ENCODE peak calls at places on chromosomes 13 and 19, in eight cellular contexts. One of them, this sample, is unnamed.
A peak's percentile ranks its signal among the peaks of the same experiment; 100 is the strongest.

GRCh38 chr19:8887364-8887763 is 55.2 kb downstream of the MBD3L1 start:
- DNase-seq in CD8-positive, alpha-beta memory T cell: no peak
- DNase-seq in ovary: no peak
- DNase-seq in lung: no peak
- DNase-seq in tibial artery: no peak
- DNase-seq in naive thymus-derived CD4-positive, alpha-beta T cell: no peak
- DNase-seq in uterus: no peak
- DNase-seq in thyroid gland: no peak
- DNase-seq in this sample: no peak

GRCh38 chr13:44364601-44365000 is 9.0 kb upstream of the SERP2 start:
- DNase-seq in ovary: no peak
- DNase-seq in tibial artery: no peak
- DNase-seq in naive thymus-derived CD4-positive, alpha-beta T cell: no peak
- DNase-seq in uterus: no peak
- DNase-seq in lung: no peak
- DNase-seq in CD8-positive, alpha-beta memory T cell: no peak
- DNase-seq in thyroid gland: no peak
- DNase-seq in this sample: no peak

GRCh38 chr13:83281666-83282065 is 600.6 kb downstream of the SLITRK1 start:
- DNase-seq in ovary: no peak
- DNase-seq in uterus: no peak
- DNase-seq in naive thymus-derived CD4-positive, alpha-beta T cell: no peak
- DNase-seq in tibial artery: no peak
- DNase-seq in thyroid gland: no peak
- DNase-seq in lung: no peak
- DNase-seq in CD8-positive, alpha-beta memory T cell: no peak
- DNase-seq in this sample: no peak

GRCh38 chr19:30593975-30594925 is 222.1 kb downstream of the ZNF536 start:
- DNase-seq in naive thymus-derived CD4-positive, alpha-beta T cell: no peak
- DNase-seq in thyroid gland: no peak
- DNase-seq in tibial artery: no peak
- DNase-seq in uterus: no peak
- DNase-seq in CD8-positive, alpha-beta memory T cell: no peak
- DNase-seq in ovary: no peak
- DNase-seq in lung: no peak
- DNase-seq in this sample: no peak

GRCh38 chr13:107392205-107392604 is 823.1 kb downstream of the LIG4 start:
- DNase-seq in thyroid gland: no peak
- DNase-seq in ovary: no peak
- DNase-seq in lung: no peak
- DNase-seq in CD8-positive, alpha-beta memory T cell: no peak
- DNase-seq in naive thymus-derived CD4-positive, alpha-beta T cell: no peak
- DNase-seq in uterus: no peak
- DNase-seq in tibial artery: no peak
- DNase-seq in this sample: no peak

GRCh38 chr19:39405930-39406655 is 554 bp upstream of the ZFP36 start:
- DNase-seq in naive thymus-derived CD4-positive, alpha-beta T cell: peak; percentile 94
- DNase-seq in thyroid gland: no peak
- DNase-seq in lung: no peak
- DNase-seq in uterus: no peak
- DNase-seq in tibial artery: no peak
- DNase-seq in ovary: no peak
- DNase-seq in CD8-positive, alpha-beta memory T cell: peak; percentile 94
- DNase-seq in this sample: peak; percentile 55

GRCh38 chr13:32001392-32001768 is 30.2 kb upstream of the FRY start:
- DNase-seq in tibial artery: no peak
- DNase-seq in CD8-positive, alpha-beta memory T cell: no peak
- DNase-seq in uterus: no peak
- DNase-seq in lung: no peak
- DNase-seq in naive thymus-derived CD4-positive, alpha-beta T cell: no peak
- DNase-seq in thyroid gland: peak; percentile 9
- DNase-seq in ovary: no peak
- DNase-seq in this sample: peak; percentile 42

GRCh38 chr19:35935911-35936737 is at the start of gene LRFN3:
- DNase-seq in naive thymus-derived CD4-positive, alpha-beta T cell: peak; percentile 30
- DNase-seq in uterus: peak; percentile 75
- DNase-seq in thyroid gland: peak; percentile 71
- DNase-seq in ovary: peak; percentile 82
- DNase-seq in lung: peak; percentile 57
- DNase-seq in tibial artery: peak; percentile 84
- DNase-seq in CD8-positive, alpha-beta memory T cell: peak; percentile 65
- DNase-seq in this sample: peak; percentile 89

GRCh38 chr19:48900477-48901452 is 653 bp downstream of the NUCB1 start:
- DNase-seq in naive thymus-derived CD4-positive, alpha-beta T cell: peak; percentile 57
- DNase-seq in uterus: no peak
- DNase-seq in lung: no peak
- DNase-seq in CD8-positive, alpha-beta memory T cell: no peak
- DNase-seq in thyroid gland: no peak
- DNase-seq in tibial artery: no peak
- DNase-seq in ovary: peak; percentile 54
- DNase-seq in this sample: no peak

GRCh38 chr19:37905936-37906867 is at the start of gene WDR87:
- DNase-seq in thyroid gland: peak; percentile 61
- DNase-seq in uterus: peak; percentile 17
- DNase-seq in ovary: no peak
- DNase-seq in lung: peak; percentile 40
- DNase-seq in naive thymus-derived CD4-positive, alpha-beta T cell: peak; percentile 58
- DNase-seq in CD8-positive, alpha-beta memory T cell: peak; percentile 68
- DNase-seq in tibial artery: no peak
- DNase-seq in this sample: peak; percentile 82

GRCh38 chr19:55694656-55695491 is 19.8 kb downstream of the EPN1 start:
- DNase-seq in CD8-positive, alpha-beta memory T cell: no peak
- DNase-seq in uterus: no peak
- DNase-seq in ovary: peak; percentile 33
- DNase-seq in naive thymus-derived CD4-positive, alpha-beta T cell: no peak
- DNase-seq in lung: no peak
- DNase-seq in tibial artery: peak; percentile 60
- DNase-seq in thyroid gland: no peak
- DNase-seq in this sample: no peak

GRCh38 chr19:14055396-14055795 is 6.5 kb downstream of the PALM3 start:
- DNase-seq in lung: no peak
- DNase-seq in naive thymus-derived CD4-positive, alpha-beta T cell: no peak
- DNase-seq in ovary: no peak
- DNase-seq in thyroid gland: no peak
- DNase-seq in uterus: no peak
- DNase-seq in CD8-positive, alpha-beta memory T cell: no peak
- DNase-seq in tibial artery: no peak
- DNase-seq in this sample: no peak

GRCh38 chr19:40549007-40549708 is 27.5 kb upstream of the SHKBP1 start:
- DNase-seq in thyroid gland: peak; percentile 67
- DNase-seq in naive thymus-derived CD4-positive, alpha-beta T cell: peak; percentile 56
- DNase-seq in CD8-positive, alpha-beta memory T cell: peak; percentile 77
- DNase-seq in lung: peak; percentile 58
- DNase-seq in ovary: peak; percentile 69
- DNase-seq in uterus: peak; percentile 52
- DNase-seq in tibial artery: no peak
- DNase-seq in this sample: peak; percentile 90

GRCh38 chr13:97234236-97234635 is 12.1 kb downstream of the MBNL2 start:
- DNase-seq in uterus: no peak
- DNase-seq in lung: no peak
- DNase-seq in ovary: no peak
- DNase-seq in naive thymus-derived CD4-positive, alpha-beta T cell: no peak
- DNase-seq in thyroid gland: no peak
- DNase-seq in CD8-positive, alpha-beta memory T cell: no peak
- DNase-seq in tibial artery: no peak
- DNase-seq in this sample: no peak

GRCh38 chr13:67662997-67663396 is 432.9 kb upstream of the PCDH9 start:
- DNase-seq in naive thymus-derived CD4-positive, alpha-beta T cell: no peak
- DNase-seq in tibial artery: no peak
- DNase-seq in ovary: no peak
- DNase-seq in CD8-positive, alpha-beta memory T cell: no peak
- DNase-seq in uterus: no peak
- DNase-seq in thyroid gland: no peak
- DNase-seq in lung: no peak
- DNase-seq in this sample: no peak

GRCh38 chr13:21458457-21458815 is 667 bp downstream of the ZDHHC20 start:
- DNase-seq in uterus: peak; percentile 23
- DNase-seq in thyroid gland: peak; percentile 83
- DNase-seq in ovary: peak; percentile 45
- DNase-seq in tibial artery: no peak
- DNase-seq in CD8-positive, alpha-beta memory T cell: peak; percentile 68
- DNase-seq in lung: peak; percentile 72
- DNase-seq in naive thymus-derived CD4-positive, alpha-beta T cell: peak; percentile 42
- DNase-seq in this sample: peak; percentile 71

GRCh38 chr13:101398920-101399319 is 17.4 kb downstream of the NALCN start:
- DNase-seq in naive thymus-derived CD4-positive, alpha-beta T cell: no peak
- DNase-seq in tibial artery: no peak
- DNase-seq in uterus: no peak
- DNase-seq in CD8-positive, alpha-beta memory T cell: no peak
- DNase-seq in lung: no peak
- DNase-seq in thyroid gland: no peak
- DNase-seq in ovary: no peak
- DNase-seq in this sample: no peak

GRCh38 chr13:114145722-114146121 is 13.3 kb upstream of the RASA3 start:
- DNase-seq in naive thymus-derived CD4-positive, alpha-beta T cell: no peak
- DNase-seq in tibial artery: peak; percentile 32
- DNase-seq in thyroid gland: no peak
- DNase-seq in ovary: no peak
- DNase-seq in CD8-positive, alpha-beta memory T cell: peak; percentile 34
- DNase-seq in uterus: no peak
- DNase-seq in lung: no peak
- DNase-seq in this sample: no peak

GRCh38 chr13:107258599-107259187 is 690.8 kb upstream of the ARGLU1 start:
- DNase-seq in uterus: no peak
- DNase-seq in ovary: no peak
- DNase-seq in thyroid gland: no peak
- DNase-seq in CD8-positive, alpha-beta memory T cell: no peak
- DNase-seq in naive thymus-derived CD4-positive, alpha-beta T cell: no peak
- DNase-seq in tibial artery: no peak
- DNase-seq in lung: no peak
- DNase-seq in this sample: no peak

GRCh38 chr13:44422755-44423643 is 49.4 kb downstream of the SERP2 start:
- DNase-seq in tibial artery: no peak
- DNase-seq in thyroid gland: no peak
- DNase-seq in naive thymus-derived CD4-positive, alpha-beta T cell: no peak
- DNase-seq in uterus: peak; percentile 60
- DNase-seq in CD8-positive, alpha-beta memory T cell: no peak
- DNase-seq in ovary: peak; percentile 60
- DNase-seq in lung: no peak
- DNase-seq in this sample: no peak

DNA sequence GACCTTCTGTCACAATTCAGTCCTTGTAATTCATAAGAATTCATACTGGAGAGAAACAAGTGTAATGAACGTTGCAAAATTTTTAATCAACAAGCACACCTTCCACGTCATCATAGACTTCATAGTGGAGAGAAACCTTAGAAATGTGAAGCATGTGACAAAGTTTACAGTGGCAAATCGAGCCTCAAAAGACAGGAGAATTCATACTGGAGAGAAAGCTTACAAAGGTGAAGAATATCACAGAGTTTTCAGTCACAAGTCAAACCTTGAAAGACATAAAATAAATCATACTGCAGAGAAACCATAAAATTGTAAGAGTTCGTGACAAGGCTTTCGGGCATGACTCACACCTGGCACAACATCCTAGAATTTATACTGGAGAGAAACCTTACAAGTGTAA is 24.6 kb downstream of the ZNF813 start:
- DNase-seq in uterus: no peak
- DNase-seq in naive thymus-derived CD4-positive, alpha-beta T cell: no peak
- DNase-seq in lung: no peak
- DNase-seq in thyroid gland: no peak
- DNase-seq in CD8-positive, alpha-beta memory T cell: no peak
- DNase-seq in ovary: no peak
- DNase-seq in tibial artery: no peak
- DNase-seq in this sample: no peak
- H3K9me3 ChIP-seq in uterus: no peaks in the 10 kb centered on the region
- H3K9me3 ChIP-seq in naive thymus-derived CD4-positive, alpha-beta T cell: peaks cover 6% of the 10 kb centered on the region
- H3K9me3 ChIP-seq in lung: peaks cover 26% of the 10 kb centered on the region
- H3K9me3 ChIP-seq in thyroid gland: no peaks in the 10 kb centered on the region
- H3K9me3 ChIP-seq in CD8-positive, alpha-beta memory T cell: peaks cover 52% of the 10 kb centered on the region
- H3K9me3 ChIP-seq in ovary: no peaks in the 10 kb centered on the region
- H3K9me3 ChIP-seq in tibial artery: peaks cover 7% of the 10 kb centered on the region
- H3K9me3 ChIP-seq in this sample: peaks cover 2% of the 10 kb centered on the region

DNA sequence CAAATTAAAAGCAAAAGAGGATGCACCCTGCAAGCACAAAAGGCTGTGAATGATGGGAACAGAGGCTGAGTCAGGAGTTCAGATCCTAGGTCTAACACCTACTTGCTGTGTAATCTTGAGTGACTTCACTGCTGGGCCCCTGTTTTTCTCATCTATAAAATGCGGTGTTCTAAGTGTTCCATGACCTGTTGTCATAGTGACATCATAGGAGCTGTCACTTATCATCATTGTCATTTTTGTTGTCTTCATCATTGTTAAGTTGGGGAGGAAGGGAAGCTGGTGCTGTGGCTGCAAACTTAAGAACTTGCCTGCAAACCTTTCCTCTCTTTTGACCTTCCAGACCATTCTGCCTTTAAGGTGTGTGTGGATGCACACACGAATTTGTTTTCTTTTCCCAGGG is 20.6 kb downstream of the ACSBG2 start:
- DNase-seq in ovary: no peak
- DNase-seq in naive thymus-derived CD4-positive, alpha-beta T cell: no peak
- DNase-seq in thyroid gland: no peak
- DNase-seq in uterus: no peak
- DNase-seq in lung: no peak
- DNase-seq in tibial artery: no peak
- DNase-seq in CD8-positive, alpha-beta memory T cell: no peak
- DNase-seq in this sample: no peak
- H3K9me3 ChIP-seq in ovary: peaks cover 4% of the 10 kb centered on the region
- H3K9me3 ChIP-seq in naive thymus-derived CD4-positive, alpha-beta T cell: no peaks in the 10 kb centered on the region
- H3K9me3 ChIP-seq in thyroid gland: no peaks in the 10 kb centered on the region
- H3K9me3 ChIP-seq in uterus: no peaks in the 10 kb centered on the region
- H3K9me3 ChIP-seq in lung: no peaks in the 10 kb centered on the region
- H3K9me3 ChIP-seq in tibial artery: no peaks in the 10 kb centered on the region
- H3K9me3 ChIP-seq in CD8-positive, alpha-beta memory T cell: no peaks in the 10 kb centered on the region
- H3K9me3 ChIP-seq in this sample: peaks cover 16% of the 10 kb centered on the region

DNA sequence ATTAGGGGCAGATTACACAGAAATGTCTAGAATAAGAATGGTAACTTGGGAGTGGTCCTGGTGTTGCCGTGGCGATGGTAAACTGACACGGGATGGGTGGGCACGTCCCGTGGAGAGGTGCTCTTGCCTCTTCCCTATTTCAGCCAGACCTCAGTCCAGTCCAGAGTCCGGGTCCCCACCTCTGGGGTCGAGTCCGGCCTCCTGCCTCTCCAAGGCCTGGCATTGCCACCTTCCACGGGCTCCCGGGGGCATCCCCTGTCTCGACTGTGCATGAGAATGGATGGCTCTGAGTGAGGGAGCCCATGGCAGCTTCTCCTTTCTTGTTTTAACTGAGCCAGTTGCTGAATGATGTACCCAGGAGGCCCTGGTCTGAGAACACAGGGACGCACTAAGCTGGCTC is 142.3 kb downstream of the SOX1 start:
- DNase-seq in ovary: no peak
- DNase-seq in CD8-positive, alpha-beta memory T cell: no peak
- DNase-seq in tibial artery: no peak
- DNase-seq in uterus: no peak
- DNase-seq in thyroid gland: no peak
- DNase-seq in naive thymus-derived CD4-positive, alpha-beta T cell: no peak
- DNase-seq in lung: no peak
- DNase-seq in this sample: no peak
- H3K9me3 ChIP-seq in ovary: no peaks in the 10 kb centered on the region
- H3K9me3 ChIP-seq in CD8-positive, alpha-beta memory T cell: no peaks in the 10 kb centered on the region
- H3K9me3 ChIP-seq in tibial artery: no peaks in the 10 kb centered on the region
- H3K9me3 ChIP-seq in uterus: no peaks in the 10 kb centered on the region
- H3K9me3 ChIP-seq in thyroid gland: no peaks in the 10 kb centered on the region
- H3K9me3 ChIP-seq in naive thymus-derived CD4-positive, alpha-beta T cell: no peaks in the 10 kb centered on the region
- H3K9me3 ChIP-seq in lung: peaks cover 2% of the 10 kb centered on the region
- H3K9me3 ChIP-seq in this sample: peaks cover 4% of the 10 kb centered on the region

DNA sequence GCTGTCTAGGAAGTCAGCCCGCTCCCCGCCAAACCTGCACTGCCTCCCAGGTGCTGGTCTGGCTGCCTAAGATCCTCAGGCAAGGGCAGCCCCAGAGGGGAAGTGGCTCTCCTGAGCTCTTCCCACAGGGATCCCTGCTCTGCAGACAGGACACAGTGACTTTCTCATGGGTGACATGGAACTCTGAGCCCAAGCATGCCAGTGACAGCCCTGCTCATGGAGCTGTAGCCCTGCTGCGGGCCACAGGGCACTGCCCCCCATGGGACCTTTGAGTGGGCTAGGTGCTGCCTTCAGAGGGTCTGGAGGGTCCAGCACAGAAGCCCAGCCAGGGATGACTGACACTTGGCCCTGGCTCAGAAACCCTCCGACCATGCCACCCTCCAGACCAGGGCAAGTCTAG is 109.1 kb downstream of the TUBA3C start:
- DNase-seq in tibial artery: no peak
- DNase-seq in ovary: no peak
- DNase-seq in thyroid gland: no peak
- DNase-seq in CD8-positive, alpha-beta memory T cell: no peak
- DNase-seq in lung: no peak
- DNase-seq in naive thymus-derived CD4-positive, alpha-beta T cell: no peak
- DNase-seq in uterus: no peak
- DNase-seq in this sample: no peak
- H3K9me3 ChIP-seq in tibial artery: no peaks in the 10 kb centered on the region
- H3K9me3 ChIP-seq in ovary: no peaks in the 10 kb centered on the region
- H3K9me3 ChIP-seq in thyroid gland: no peaks in the 10 kb centered on the region
- H3K9me3 ChIP-seq in CD8-positive, alpha-beta memory T cell: no peaks in the 10 kb centered on the region
- H3K9me3 ChIP-seq in lung: peaks cover 7% of the 10 kb centered on the region
- H3K9me3 ChIP-seq in naive thymus-derived CD4-positive, alpha-beta T cell: no peaks in the 10 kb centered on the region
- H3K9me3 ChIP-seq in uterus: no peaks in the 10 kb centered on the region
- H3K9me3 ChIP-seq in this sample: no peaks in the 10 kb centered on the region